ENCODE peak calls at places on chromosomes 6 and 20, in ten cellular contexts. One of them, this sample, is unnamed.
A peak's percentile ranks its signal among the peaks of the same experiment; 100 is the strongest.

GRCh38 chr6:27791182-27791939 is 120.8 kb downstream of the OR2B2 start:
- DNase-seq in glutamatergic neuron: peak; percentile 56
- DNase-seq in stimulated activated CD4-positive, alpha-beta T cell treated with anti-CD3 and anti-CD28 coated beads, Interleukin-2, amount 100 ng/mL, for 48 hours: no peak
- DNase-seq in sigmoid colon: peak; percentile 80
- DNase-seq in choroid plexus epithelial cell: peak; percentile 87
- DNase-seq in AG08395: peak; percentile 49
- DNase-seq in Calu3: peak; percentile 83
- DNase-seq in activated CD4-positive, alpha-beta T cell treated with anti-CD3 and anti-CD28 coated beads, Interleukin-2, amount 50 U/mL, for 24 hours: peak; percentile 46
- DNase-seq in activated gamma-delta T cell treated with Interleukin-2 at 50 U/mL for 16 hours: no peak
- DNase-seq in mucosa of descending colon: no peak
- DNase-seq in this sample: peak; percentile 88

GRCh38 chr6:136012198-136012884 is 160.8 kb downstream of the PDE7B start:
- DNase-seq in glutamatergic neuron: no peak
- DNase-seq in activated gamma-delta T cell treated with Interleukin-2 at 50 U/mL for 16 hours: no peak
- DNase-seq in stimulated activated CD4-positive, alpha-beta T cell treated with anti-CD3 and anti-CD28 coated beads, Interleukin-2, amount 100 ng/mL, for 48 hours: no peak
- DNase-seq in AG08395: peak; percentile 60
- DNase-seq in activated CD4-positive, alpha-beta T cell treated with anti-CD3 and anti-CD28 coated beads, Interleukin-2, amount 50 U/mL, for 24 hours: no peak
- DNase-seq in choroid plexus epithelial cell: peak; percentile 86
- DNase-seq in sigmoid colon: no peak
- DNase-seq in Calu3: no peak
- DNase-seq in mucosa of descending colon: no peak
- DNase-seq in this sample: peak; percentile 92

GRCh38 chr6:115613488-115613887 is 447.2 kb downstream of the FRK start:
- DNase-seq in activated CD4-positive, alpha-beta T cell treated with anti-CD3 and anti-CD28 coated beads, Interleukin-2, amount 50 U/mL, for 24 hours: no peak
- DNase-seq in stimulated activated CD4-positive, alpha-beta T cell treated with anti-CD3 and anti-CD28 coated beads, Interleukin-2, amount 100 ng/mL, for 48 hours: no peak
- DNase-seq in AG08395: peak; percentile 86
- DNase-seq in choroid plexus epithelial cell: peak; percentile 31
- DNase-seq in Calu3: no peak
- DNase-seq in glutamatergic neuron: no peak
- DNase-seq in activated gamma-delta T cell treated with Interleukin-2 at 50 U/mL for 16 hours: no peak
- DNase-seq in mucosa of descending colon: no peak
- DNase-seq in sigmoid colon: no peak
- DNase-seq in this sample: peak; percentile 36

GRCh38 chr6:168514216-168514615 is 73.2 kb downstream of the SMOC2 start:
- DNase-seq in stimulated activated CD4-positive, alpha-beta T cell treated with anti-CD3 and anti-CD28 coated beads, Interleukin-2, amount 100 ng/mL, for 48 hours: no peak
- DNase-seq in activated gamma-delta T cell treated with Interleukin-2 at 50 U/mL for 16 hours: no peak
- DNase-seq in choroid plexus epithelial cell: peak; percentile 34
- DNase-seq in mucosa of descending colon: no peak
- DNase-seq in Calu3: peak; percentile 35
- DNase-seq in glutamatergic neuron: no peak
- DNase-seq in activated CD4-positive, alpha-beta T cell treated with anti-CD3 and anti-CD28 coated beads, Interleukin-2, amount 50 U/mL, for 24 hours: no peak
- DNase-seq in sigmoid colon: peak; percentile 84
- DNase-seq in AG08395: no peak
- DNase-seq in this sample: peak; percentile 1

GRCh38 chr6:123016431-123017110 is 20.5 kb downstream of the CLVS2 start:
- DNase-seq in choroid plexus epithelial cell: no peak
- DNase-seq in sigmoid colon: no peak
- DNase-seq in Calu3: no peak
- DNase-seq in mucosa of descending colon: no peak
- DNase-seq in glutamatergic neuron: peak; percentile 33
- DNase-seq in AG08395: no peak
- DNase-seq in activated gamma-delta T cell treated with Interleukin-2 at 50 U/mL for 16 hours: no peak
- DNase-seq in stimulated activated CD4-positive, alpha-beta T cell treated with anti-CD3 and anti-CD28 coated beads, Interleukin-2, amount 100 ng/mL, for 48 hours: no peak
- DNase-seq in activated CD4-positive, alpha-beta T cell treated with anti-CD3 and anti-CD28 coated beads, Interleukin-2, amount 50 U/mL, for 24 hours: no peak
- DNase-seq in this sample: no peak

GRCh38 chr6:157831424-157832249 is 8.6 kb downstream of the SNX9 start:
- DNase-seq in stimulated activated CD4-positive, alpha-beta T cell treated with anti-CD3 and anti-CD28 coated beads, Interleukin-2, amount 100 ng/mL, for 48 hours: no peak
- DNase-seq in activated gamma-delta T cell treated with Interleukin-2 at 50 U/mL for 16 hours: no peak
- DNase-seq in mucosa of descending colon: no peak
- DNase-seq in AG08395: no peak
- DNase-seq in Calu3: no peak
- DNase-seq in glutamatergic neuron: peak; percentile 71
- DNase-seq in choroid plexus epithelial cell: peak; percentile 54
- DNase-seq in sigmoid colon: no peak
- DNase-seq in activated CD4-positive, alpha-beta T cell treated with anti-CD3 and anti-CD28 coated beads, Interleukin-2, amount 50 U/mL, for 24 hours: no peak
- DNase-seq in this sample: peak; percentile 23

GRCh38 chr20:19129976-19130612 is 82.3 kb upstream of the SLC24A3 start:
- DNase-seq in Calu3: no peak
- DNase-seq in glutamatergic neuron: no peak
- DNase-seq in stimulated activated CD4-positive, alpha-beta T cell treated with anti-CD3 and anti-CD28 coated beads, Interleukin-2, amount 100 ng/mL, for 48 hours: no peak
- DNase-seq in mucosa of descending colon: peak; percentile 69
- DNase-seq in activated gamma-delta T cell treated with Interleukin-2 at 50 U/mL for 16 hours: no peak
- DNase-seq in AG08395: no peak
- DNase-seq in choroid plexus epithelial cell: no peak
- DNase-seq in activated CD4-positive, alpha-beta T cell treated with anti-CD3 and anti-CD28 coated beads, Interleukin-2, amount 50 U/mL, for 24 hours: no peak
- DNase-seq in sigmoid colon: no peak
- DNase-seq in this sample: no peak

GRCh38 chr20:15643713-15644112 is 929.5 kb downstream of the KIF16B start:
- DNase-seq in activated gamma-delta T cell treated with Interleukin-2 at 50 U/mL for 16 hours: no peak
- DNase-seq in Calu3: peak; percentile 0
- DNase-seq in glutamatergic neuron: no peak
- DNase-seq in AG08395: no peak
- DNase-seq in choroid plexus epithelial cell: peak; percentile 23
- DNase-seq in mucosa of descending colon: no peak
- DNase-seq in sigmoid colon: no peak
- DNase-seq in stimulated activated CD4-positive, alpha-beta T cell treated with anti-CD3 and anti-CD28 coated beads, Interleukin-2, amount 100 ng/mL, for 48 hours: no peak
- DNase-seq in activated CD4-positive, alpha-beta T cell treated with anti-CD3 and anti-CD28 coated beads, Interleukin-2, amount 50 U/mL, for 24 hours: no peak
- DNase-seq in this sample: peak; percentile 3

GRCh38 chr6:3653528-3654070 is 97.9 kb downstream of the PXDC1 start:
- DNase-seq in Calu3: no peak
- DNase-seq in sigmoid colon: no peak
- DNase-seq in stimulated activated CD4-positive, alpha-beta T cell treated with anti-CD3 and anti-CD28 coated beads, Interleukin-2, amount 100 ng/mL, for 48 hours: no peak
- DNase-seq in AG08395: no peak
- DNase-seq in glutamatergic neuron: no peak
- DNase-seq in activated CD4-positive, alpha-beta T cell treated with anti-CD3 and anti-CD28 coated beads, Interleukin-2, amount 50 U/mL, for 24 hours: no peak
- DNase-seq in activated gamma-delta T cell treated with Interleukin-2 at 50 U/mL for 16 hours: no peak
- DNase-seq in mucosa of descending colon: no peak
- DNase-seq in choroid plexus epithelial cell: no peak
- DNase-seq in this sample: no peak

GRCh38 chr20:41047975-41048305 is 19.3 kb downstream of the TOP1 start:
- DNase-seq in activated gamma-delta T cell treated with Interleukin-2 at 50 U/mL for 16 hours: no peak
- DNase-seq in stimulated activated CD4-positive, alpha-beta T cell treated with anti-CD3 and anti-CD28 coated beads, Interleukin-2, amount 100 ng/mL, for 48 hours: no peak
- DNase-seq in mucosa of descending colon: no peak
- DNase-seq in choroid plexus epithelial cell: peak; percentile 47
- DNase-seq in glutamatergic neuron: no peak
- DNase-seq in sigmoid colon: no peak
- DNase-seq in AG08395: peak; percentile 52
- DNase-seq in activated CD4-positive, alpha-beta T cell treated with anti-CD3 and anti-CD28 coated beads, Interleukin-2, amount 50 U/mL, for 24 hours: no peak
- DNase-seq in Calu3: no peak
- DNase-seq in this sample: peak; percentile 40

GRCh38 chr6:137033828-137034227 is 10.9 kb downstream of the IL20RA start:
- DNase-seq in mucosa of descending colon: no peak
- DNase-seq in glutamatergic neuron: no peak
- DNase-seq in sigmoid colon: no peak
- DNase-seq in AG08395: no peak
- DNase-seq in activated CD4-positive, alpha-beta T cell treated with anti-CD3 and anti-CD28 coated beads, Interleukin-2, amount 50 U/mL, for 24 hours: peak; percentile 33
- DNase-seq in choroid plexus epithelial cell: peak; percentile 17
- DNase-seq in Calu3: no peak
- DNase-seq in activated gamma-delta T cell treated with Interleukin-2 at 50 U/mL for 16 hours: peak; percentile 51
- DNase-seq in stimulated activated CD4-positive, alpha-beta T cell treated with anti-CD3 and anti-CD28 coated beads, Interleukin-2, amount 100 ng/mL, for 48 hours: peak; percentile 40
- DNase-seq in this sample: no peak

GRCh38 chr6:34934516-34934915 is 45.5 kb downstream of the ANKS1A start:
- DNase-seq in AG08395: no peak
- DNase-seq in Calu3: peak; percentile 17
- DNase-seq in sigmoid colon: peak; percentile 95
- DNase-seq in choroid plexus epithelial cell: peak; percentile 90
- DNase-seq in glutamatergic neuron: no peak
- DNase-seq in activated gamma-delta T cell treated with Interleukin-2 at 50 U/mL for 16 hours: no peak
- DNase-seq in stimulated activated CD4-positive, alpha-beta T cell treated with anti-CD3 and anti-CD28 coated beads, Interleukin-2, amount 100 ng/mL, for 48 hours: no peak
- DNase-seq in mucosa of descending colon: no peak
- DNase-seq in activated CD4-positive, alpha-beta T cell treated with anti-CD3 and anti-CD28 coated beads, Interleukin-2, amount 50 U/mL, for 24 hours: no peak
- DNase-seq in this sample: peak; percentile 74

GRCh38 chr6:166520905-166521834 is 65.3 kb downstream of the RAMACL start:
- DNase-seq in activated gamma-delta T cell treated with Interleukin-2 at 50 U/mL for 16 hours: no peak
- DNase-seq in mucosa of descending colon: no peak
- DNase-seq in choroid plexus epithelial cell: peak; percentile 70
- DNase-seq in glutamatergic neuron: no peak
- DNase-seq in activated CD4-positive, alpha-beta T cell treated with anti-CD3 and anti-CD28 coated beads, Interleukin-2, amount 50 U/mL, for 24 hours: no peak
- DNase-seq in sigmoid colon: no peak
- DNase-seq in Calu3: no peak
- DNase-seq in AG08395: no peak
- DNase-seq in stimulated activated CD4-positive, alpha-beta T cell treated with anti-CD3 and anti-CD28 coated beads, Interleukin-2, amount 100 ng/mL, for 48 hours: no peak
- DNase-seq in this sample: peak; percentile 70

GRCh38 chr6:127690092-127690491 is 113.1 kb downstream of the C6orf58 start:
- DNase-seq in AG08395: peak; percentile 43
- DNase-seq in mucosa of descending colon: no peak
- DNase-seq in activated gamma-delta T cell treated with Interleukin-2 at 50 U/mL for 16 hours: no peak
- DNase-seq in sigmoid colon: no peak
- DNase-seq in stimulated activated CD4-positive, alpha-beta T cell treated with anti-CD3 and anti-CD28 coated beads, Interleukin-2, amount 100 ng/mL, for 48 hours: no peak
- DNase-seq in choroid plexus epithelial cell: peak; percentile 69
- DNase-seq in activated CD4-positive, alpha-beta T cell treated with anti-CD3 and anti-CD28 coated beads, Interleukin-2, amount 50 U/mL, for 24 hours: no peak
- DNase-seq in Calu3: peak; percentile 1
- DNase-seq in glutamatergic neuron: no peak
- DNase-seq in this sample: peak; percentile 36

GRCh38 chr6:131687022-131687421 is 14.2 kb downstream of the OR2A4 start:
- DNase-seq in activated gamma-delta T cell treated with Interleukin-2 at 50 U/mL for 16 hours: no peak
- DNase-seq in activated CD4-positive, alpha-beta T cell treated with anti-CD3 and anti-CD28 coated beads, Interleukin-2, amount 50 U/mL, for 24 hours: no peak
- DNase-seq in Calu3: no peak
- DNase-seq in sigmoid colon: no peak
- DNase-seq in glutamatergic neuron: no peak
- DNase-seq in stimulated activated CD4-positive, alpha-beta T cell treated with anti-CD3 and anti-CD28 coated beads, Interleukin-2, amount 100 ng/mL, for 48 hours: no peak
- DNase-seq in mucosa of descending colon: no peak
- DNase-seq in AG08395: no peak
- DNase-seq in choroid plexus epithelial cell: no peak
- DNase-seq in this sample: peak; percentile 3

GRCh38 chr6:105243487-105243886 is 63.7 kb upstream of the POPDC3 start:
- DNase-seq in stimulated activated CD4-positive, alpha-beta T cell treated with anti-CD3 and anti-CD28 coated beads, Interleukin-2, amount 100 ng/mL, for 48 hours: no peak
- DNase-seq in activated CD4-positive, alpha-beta T cell treated with anti-CD3 and anti-CD28 coated beads, Interleukin-2, amount 50 U/mL, for 24 hours: no peak
- DNase-seq in activated gamma-delta T cell treated with Interleukin-2 at 50 U/mL for 16 hours: no peak
- DNase-seq in AG08395: no peak
- DNase-seq in Calu3: no peak
- DNase-seq in mucosa of descending colon: no peak
- DNase-seq in glutamatergic neuron: no peak
- DNase-seq in choroid plexus epithelial cell: no peak
- DNase-seq in sigmoid colon: no peak
- DNase-seq in this sample: peak; percentile 53

GRCh38 chr6:2990179-2990931 is 9.3 kb upstream of the NQO2 start:
- DNase-seq in sigmoid colon: peak; percentile 74
- DNase-seq in activated CD4-positive, alpha-beta T cell treated with anti-CD3 and anti-CD28 coated beads, Interleukin-2, amount 50 U/mL, for 24 hours: no peak
- DNase-seq in activated gamma-delta T cell treated with Interleukin-2 at 50 U/mL for 16 hours: no peak
- DNase-seq in stimulated activated CD4-positive, alpha-beta T cell treated with anti-CD3 and anti-CD28 coated beads, Interleukin-2, amount 100 ng/mL, for 48 hours: no peak
- DNase-seq in AG08395: no peak
- DNase-seq in Calu3: peak; percentile 24
- DNase-seq in glutamatergic neuron: no peak
- DNase-seq in choroid plexus epithelial cell: peak; percentile 60
- DNase-seq in mucosa of descending colon: no peak
- DNase-seq in this sample: peak; percentile 37

GRCh38 chr6:73382462-73383113 is 12.0 kb upstream of the DDX43 start:
- DNase-seq in AG08395: no peak
- DNase-seq in glutamatergic neuron: no peak
- DNase-seq in choroid plexus epithelial cell: peak; percentile 9
- DNase-seq in mucosa of descending colon: no peak
- DNase-seq in Calu3: peak; percentile 30
- DNase-seq in activated gamma-delta T cell treated with Interleukin-2 at 50 U/mL for 16 hours: no peak
- DNase-seq in sigmoid colon: no peak
- DNase-seq in activated CD4-positive, alpha-beta T cell treated with anti-CD3 and anti-CD28 coated beads, Interleukin-2, amount 50 U/mL, for 24 hours: no peak
- DNase-seq in stimulated activated CD4-positive, alpha-beta T cell treated with anti-CD3 and anti-CD28 coated beads, Interleukin-2, amount 100 ng/mL, for 48 hours: no peak
- DNase-seq in this sample: peak; percentile 26

GRCh38 chr6:5529733-5530132 is 268.4 kb downstream of the FARS2 start:
- DNase-seq in AG08395: no peak
- DNase-seq in stimulated activated CD4-positive, alpha-beta T cell treated with anti-CD3 and anti-CD28 coated beads, Interleukin-2, amount 100 ng/mL, for 48 hours: no peak
- DNase-seq in sigmoid colon: no peak
- DNase-seq in glutamatergic neuron: no peak
- DNase-seq in activated CD4-positive, alpha-beta T cell treated with anti-CD3 and anti-CD28 coated beads, Interleukin-2, amount 50 U/mL, for 24 hours: no peak
- DNase-seq in activated gamma-delta T cell treated with Interleukin-2 at 50 U/mL for 16 hours: no peak
- DNase-seq in mucosa of descending colon: no peak
- DNase-seq in Calu3: no peak
- DNase-seq in choroid plexus epithelial cell: peak; percentile 93
- DNase-seq in this sample: peak; percentile 43

GRCh38 chr6:158041788-158042187 is 60.1 kb downstream of the SYNJ2 start:
- DNase-seq in Calu3: no peak
- DNase-seq in mucosa of descending colon: peak; percentile 27
- DNase-seq in activated CD4-positive, alpha-beta T cell treated with anti-CD3 and anti-CD28 coated beads, Interleukin-2, amount 50 U/mL, for 24 hours: no peak
- DNase-seq in AG08395: no peak
- DNase-seq in choroid plexus epithelial cell: no peak
- DNase-seq in stimulated activated CD4-positive, alpha-beta T cell treated with anti-CD3 and anti-CD28 coated beads, Interleukin-2, amount 100 ng/mL, for 48 hours: no peak
- DNase-seq in glutamatergic neuron: no peak
- DNase-seq in sigmoid colon: peak; percentile 53
- DNase-seq in activated gamma-delta T cell treated with Interleukin-2 at 50 U/mL for 16 hours: no peak
- DNase-seq in this sample: no peak

GRCh38 chr20:2114990-2115681 is 13.5 kb downstream of the STK35 start:
- DNase-seq in activated CD4-positive, alpha-beta T cell treated with anti-CD3 and anti-CD28 coated beads, Interleukin-2, amount 50 U/mL, for 24 hours: no peak
- DNase-seq in choroid plexus epithelial cell: peak; percentile 68
- DNase-seq in AG08395: no peak
- DNase-seq in glutamatergic neuron: no peak
- DNase-seq in sigmoid colon: peak; percentile 90
- DNase-seq in mucosa of descending colon: no peak
- DNase-seq in activated gamma-delta T cell treated with Interleukin-2 at 50 U/mL for 16 hours: no peak
- DNase-seq in Calu3: no peak
- DNase-seq in stimulated activated CD4-positive, alpha-beta T cell treated with anti-CD3 and anti-CD28 coated beads, Interleukin-2, amount 100 ng/mL, for 48 hours: no peak
- DNase-seq in this sample: no peak

GRCh38 chr6:17096657-17097056 is 5.2 kb upstream of the STMND1 start:
- DNase-seq in AG08395: no peak
- DNase-seq in activated CD4-positive, alpha-beta T cell treated with anti-CD3 and anti-CD28 coated beads, Interleukin-2, amount 50 U/mL, for 24 hours: no peak
- DNase-seq in sigmoid colon: no peak
- DNase-seq in mucosa of descending colon: no peak
- DNase-seq in stimulated activated CD4-positive, alpha-beta T cell treated with anti-CD3 and anti-CD28 coated beads, Interleukin-2, amount 100 ng/mL, for 48 hours: no peak
- DNase-seq in choroid plexus epithelial cell: no peak
- DNase-seq in Calu3: no peak
- DNase-seq in activated gamma-delta T cell treated with Interleukin-2 at 50 U/mL for 16 hours: no peak
- DNase-seq in glutamatergic neuron: no peak
- DNase-seq in this sample: no peak

GRCh38 chr6:132569170-132569569 is 952 bp upstream of the TAAR6 start:
- DNase-seq in sigmoid colon: no peak
- DNase-seq in choroid plexus epithelial cell: no peak
- DNase-seq in AG08395: no peak
- DNase-seq in activated CD4-positive, alpha-beta T cell treated with anti-CD3 and anti-CD28 coated beads, Interleukin-2, amount 50 U/mL, for 24 hours: no peak
- DNase-seq in stimulated activated CD4-positive, alpha-beta T cell treated with anti-CD3 and anti-CD28 coated beads, Interleukin-2, amount 100 ng/mL, for 48 hours: no peak
- DNase-seq in activated gamma-delta T cell treated with Interleukin-2 at 50 U/mL for 16 hours: no peak
- DNase-seq in mucosa of descending colon: no peak
- DNase-seq in Calu3: no peak
- DNase-seq in glutamatergic neuron: no peak
- DNase-seq in this sample: no peak

GRCh38 chr6:116450769-116451740 is 10.1 kb upstream of the CALHM6 start:
- DNase-seq in Calu3: peak; percentile 59
- DNase-seq in AG08395: no peak
- DNase-seq in activated gamma-delta T cell treated with Interleukin-2 at 50 U/mL for 16 hours: no peak
- DNase-seq in stimulated activated CD4-positive, alpha-beta T cell treated with anti-CD3 and anti-CD28 coated beads, Interleukin-2, amount 100 ng/mL, for 48 hours: no peak
- DNase-seq in glutamatergic neuron: no peak
- DNase-seq in mucosa of descending colon: peak; percentile 59
- DNase-seq in sigmoid colon: no peak
- DNase-seq in activated CD4-positive, alpha-beta T cell treated with anti-CD3 and anti-CD28 coated beads, Interleukin-2, amount 50 U/mL, for 24 hours: no peak
- DNase-seq in choroid plexus epithelial cell: no peak
- DNase-seq in this sample: no peak

GRCh38 chr6:128513878-128514277 is 6.5 kb downstream of the PTPRK start:
- DNase-seq in choroid plexus epithelial cell: no peak
- DNase-seq in activated gamma-delta T cell treated with Interleukin-2 at 50 U/mL for 16 hours: no peak
- DNase-seq in sigmoid colon: no peak
- DNase-seq in stimulated activated CD4-positive, alpha-beta T cell treated with anti-CD3 and anti-CD28 coated beads, Interleukin-2, amount 100 ng/mL, for 48 hours: no peak
- DNase-seq in Calu3: no peak
- DNase-seq in AG08395: no peak
- DNase-seq in glutamatergic neuron: no peak
- DNase-seq in mucosa of descending colon: no peak
- DNase-seq in activated CD4-positive, alpha-beta T cell treated with anti-CD3 and anti-CD28 coated beads, Interleukin-2, amount 50 U/mL, for 24 hours: no peak
- DNase-seq in this sample: no peak

GRCh38 chr6:96626749-96627353 is 63.9 kb downstream of the FHL5 start:
- DNase-seq in choroid plexus epithelial cell: peak; percentile 77
- DNase-seq in glutamatergic neuron: no peak
- DNase-seq in AG08395: peak; percentile 30
- DNase-seq in mucosa of descending colon: no peak
- DNase-seq in sigmoid colon: no peak
- DNase-seq in stimulated activated CD4-positive, alpha-beta T cell treated with anti-CD3 and anti-CD28 coated beads, Interleukin-2, amount 100 ng/mL, for 48 hours: no peak
- DNase-seq in activated gamma-delta T cell treated with Interleukin-2 at 50 U/mL for 16 hours: no peak
- DNase-seq in Calu3: no peak
- DNase-seq in activated CD4-positive, alpha-beta T cell treated with anti-CD3 and anti-CD28 coated beads, Interleukin-2, amount 50 U/mL, for 24 hours: no peak
- DNase-seq in this sample: peak; percentile 45

GRCh38 chr6:144151010-144151727 is 852 bp downstream of the STX11 start:
- DNase-seq in Calu3: no peak
- DNase-seq in activated gamma-delta T cell treated with Interleukin-2 at 50 U/mL for 16 hours: peak; percentile 58
- DNase-seq in glutamatergic neuron: no peak
- DNase-seq in mucosa of descending colon: no peak
- DNase-seq in activated CD4-positive, alpha-beta T cell treated with anti-CD3 and anti-CD28 coated beads, Interleukin-2, amount 50 U/mL, for 24 hours: peak; percentile 66
- DNase-seq in choroid plexus epithelial cell: peak; percentile 21
- DNase-seq in AG08395: no peak
- DNase-seq in sigmoid colon: no peak
- DNase-seq in stimulated activated CD4-positive, alpha-beta T cell treated with anti-CD3 and anti-CD28 coated beads, Interleukin-2, amount 100 ng/mL, for 48 hours: peak; percentile 32
- DNase-seq in this sample: no peak

GRCh38 chr6:107957909-107958688 is at the start of gene SEC63:
- DNase-seq in Calu3: peak; percentile 98
- DNase-seq in activated CD4-positive, alpha-beta T cell treated with anti-CD3 and anti-CD28 coated beads, Interleukin-2, amount 50 U/mL, for 24 hours: peak; percentile 96
- DNase-seq in choroid plexus epithelial cell: peak; percentile 98
- DNase-seq in glutamatergic neuron: peak; percentile 99
- DNase-seq in stimulated activated CD4-positive, alpha-beta T cell treated with anti-CD3 and anti-CD28 coated beads, Interleukin-2, amount 100 ng/mL, for 48 hours: peak; percentile 97
- DNase-seq in mucosa of descending colon: peak; percentile 99
- DNase-seq in sigmoid colon: peak; percentile 98
- DNase-seq in activated gamma-delta T cell treated with Interleukin-2 at 50 U/mL for 16 hours: peak; percentile 96
- DNase-seq in AG08395: peak; percentile 98
- DNase-seq in this sample: peak; percentile 96